ENCODE peak calls at places on chromosomes 5 and 9, in six cellular contexts. One of them, this sample, is unnamed.

GRCh38 chr9:69895185-69895584 is 74.6 kb downstream of the CFAP95 start:
- DNase-seq in fibroblast of lung: no peak
- DNase-seq in left ventricle myocardium inferior: no peak
- DNase-seq in GM23248: peak; percentile 12
- DNase-seq in AG09309: no peak
- DNase-seq in right atrium auricular region: no peak
- DNase-seq in this sample: no peak

GRCh38 chr9:133674091-133674490 is 37.9 kb downstream of the DBH start:
- DNase-seq in fibroblast of lung: no peak
- DNase-seq in left ventricle myocardium inferior: no peak
- DNase-seq in GM23248: no peak
- DNase-seq in AG09309: no peak
- DNase-seq in right atrium auricular region: no peak
- DNase-seq in this sample: no peak

GRCh38 chr5:86971034-86971511 is 296.6 kb upstream of the RASA1 start:
- DNase-seq in fibroblast of lung: peak; percentile 48
- DNase-seq in left ventricle myocardium inferior: no peak
- DNase-seq in GM23248: peak; percentile 53
- DNase-seq in AG09309: no peak
- DNase-seq in right atrium auricular region: no peak
- DNase-seq in this sample: no peak

GRCh38 chr9:37617837-37618236 is 25.4 kb upstream of the TOMM5 start:
- DNase-seq in fibroblast of lung: no peak
- DNase-seq in left ventricle myocardium inferior: no peak
- DNase-seq in GM23248: peak; percentile 80
- DNase-seq in AG09309: peak; percentile 38
- DNase-seq in right atrium auricular region: no peak
- DNase-seq in this sample: no peak

GRCh38 chr5:124810420-124810819 is 64.0 kb upstream of the ZNF608 start:
- DNase-seq in fibroblast of lung: no peak
- DNase-seq in left ventricle myocardium inferior: no peak
- DNase-seq in GM23248: no peak
- DNase-seq in AG09309: no peak
- DNase-seq in right atrium auricular region: no peak
- DNase-seq in this sample: no peak

GRCh38 chr9:80797841-80798688 is 891.3 kb downstream of the TLE1 start:
- DNase-seq in fibroblast of lung: peak; percentile 90
- DNase-seq in left ventricle myocardium inferior: peak; percentile 31
- DNase-seq in GM23248: no peak
- DNase-seq in AG09309: peak; percentile 84
- DNase-seq in right atrium auricular region: no peak
- DNase-seq in this sample: no peak

GRCh38 chr9:113952651-113953050 is 76.5 kb downstream of the ZNF618 start:
- DNase-seq in fibroblast of lung: no peak
- DNase-seq in left ventricle myocardium inferior: no peak
- DNase-seq in GM23248: no peak
- DNase-seq in AG09309: no peak
- DNase-seq in right atrium auricular region: no peak
- DNase-seq in this sample: no peak

GRCh38 chr5:157267025-157267424 is 1.1 kb downstream of the CYFIP2 start:
- DNase-seq in fibroblast of lung: no peak
- DNase-seq in left ventricle myocardium inferior: no peak
- DNase-seq in GM23248: no peak
- DNase-seq in AG09309: no peak
- DNase-seq in right atrium auricular region: no peak
- DNase-seq in this sample: no peak

GRCh38 chr5:41856644-41857491 is 13.4 kb downstream of the OXCT1 start:
- DNase-seq in fibroblast of lung: peak; percentile 83
- DNase-seq in left ventricle myocardium inferior: no peak
- DNase-seq in GM23248: peak; percentile 75
- DNase-seq in AG09309: no peak
- DNase-seq in right atrium auricular region: no peak
- DNase-seq in this sample: peak; percentile 45

GRCh38 chr5:112264666-112265065 is 154.4 kb downstream of the EPB41L4A start:
- DNase-seq in fibroblast of lung: no peak
- DNase-seq in left ventricle myocardium inferior: no peak
- DNase-seq in GM23248: no peak
- DNase-seq in AG09309: no peak
- DNase-seq in right atrium auricular region: no peak
- DNase-seq in this sample: no peak

GRCh38 chr9:126002476-126003350 is 255.5 kb downstream of the PBX3 start:
- DNase-seq in fibroblast of lung: no peak
- DNase-seq in left ventricle myocardium inferior: no peak
- DNase-seq in GM23248: no peak
- DNase-seq in AG09309: no peak
- DNase-seq in right atrium auricular region: no peak
- DNase-seq in this sample: no peak

GRCh38 chr9:135098400-135099105 is 11.1 kb downstream of the OLFM1 start:
- DNase-seq in fibroblast of lung: no peak
- DNase-seq in left ventricle myocardium inferior: no peak
- DNase-seq in GM23248: peak; percentile 38
- DNase-seq in AG09309: no peak
- DNase-seq in right atrium auricular region: no peak
- DNase-seq in this sample: no peak

GRCh38 chr5:148290271-148291195 is 21.7 kb upstream of the SPINK7 start:
- DNase-seq in fibroblast of lung: peak; percentile 47
- DNase-seq in left ventricle myocardium inferior: no peak
- DNase-seq in GM23248: peak; percentile 51
- DNase-seq in AG09309: no peak
- DNase-seq in right atrium auricular region: no peak
- DNase-seq in this sample: no peak

GRCh38 chr5:37837101-37838032 is 2.5 kb downstream of the GDNF start:
- DNase-seq in fibroblast of lung: peak; percentile 71
- DNase-seq in left ventricle myocardium inferior: peak; percentile 71
- DNase-seq in GM23248: peak; percentile 95
- DNase-seq in AG09309: no peak
- DNase-seq in right atrium auricular region: peak; percentile 85
- DNase-seq in this sample: peak; percentile 70

GRCh38 chr5:34510002-34510401 is 146.1 kb upstream of the RAI14 start:
- DNase-seq in fibroblast of lung: no peak
- DNase-seq in left ventricle myocardium inferior: no peak
- DNase-seq in GM23248: no peak
- DNase-seq in AG09309: no peak
- DNase-seq in right atrium auricular region: no peak
- DNase-seq in this sample: no peak

GRCh38 chr9:116390306-116391228 is 237.0 kb downstream of the PAPPA start:
- DNase-seq in fibroblast of lung: no peak
- DNase-seq in left ventricle myocardium inferior: no peak
- DNase-seq in GM23248: no peak
- DNase-seq in AG09309: no peak
- DNase-seq in right atrium auricular region: no peak
- DNase-seq in this sample: no peak

DNA sequence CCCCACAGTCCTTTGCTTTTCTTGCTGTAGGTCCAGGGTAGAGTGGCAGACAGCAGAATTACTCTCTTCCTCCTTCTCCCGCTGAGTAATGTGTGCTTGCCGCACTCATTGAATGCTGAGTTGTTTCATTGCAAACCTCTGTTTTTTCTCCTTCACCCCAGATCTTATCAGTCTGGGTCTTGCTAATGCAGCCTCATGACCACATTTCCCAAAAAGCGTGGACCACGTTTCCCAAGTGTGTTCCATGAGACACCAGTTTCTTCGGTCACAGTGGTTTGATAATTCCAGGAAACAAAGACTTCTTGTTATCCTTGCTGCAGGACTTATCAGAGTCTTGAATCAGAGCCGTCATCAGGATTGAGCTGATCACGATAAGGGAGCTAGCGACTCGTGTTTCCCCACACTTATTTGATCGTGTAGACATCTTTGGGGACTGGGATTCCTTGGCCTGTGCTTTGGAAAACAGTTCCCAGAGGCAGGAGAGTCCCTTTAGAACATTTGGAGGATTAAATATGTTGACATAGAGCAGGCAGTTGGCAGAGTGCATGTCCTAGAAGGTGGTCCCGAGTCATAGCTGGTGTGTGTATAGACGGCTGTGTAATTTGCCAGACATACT is 4.4 kb downstream of the LRRC8A start:
- DNase-seq in fibroblast of lung: no peak
- DNase-seq in left ventricle myocardium inferior: no peak
- DNase-seq in GM23248: peak; percentile 36
- DNase-seq in AG09309: no peak
- DNase-seq in right atrium auricular region: no peak
- DNase-seq in this sample: no peak
- H3K4me3 ChIP-seq in fibroblast of lung: no peak overlapping the region
- H3K4me3 ChIP-seq in left ventricle myocardium inferior: peak overlapping the region; percentile 94
- H3K4me3 ChIP-seq in GM23248: no peak overlapping the region
- H3K4me3 ChIP-seq in AG09309: no peak overlapping the region
- H3K4me3 ChIP-seq in right atrium auricular region: no peak overlapping the region
- H3K4me3 ChIP-seq in this sample: no peak overlapping the region

DNA sequence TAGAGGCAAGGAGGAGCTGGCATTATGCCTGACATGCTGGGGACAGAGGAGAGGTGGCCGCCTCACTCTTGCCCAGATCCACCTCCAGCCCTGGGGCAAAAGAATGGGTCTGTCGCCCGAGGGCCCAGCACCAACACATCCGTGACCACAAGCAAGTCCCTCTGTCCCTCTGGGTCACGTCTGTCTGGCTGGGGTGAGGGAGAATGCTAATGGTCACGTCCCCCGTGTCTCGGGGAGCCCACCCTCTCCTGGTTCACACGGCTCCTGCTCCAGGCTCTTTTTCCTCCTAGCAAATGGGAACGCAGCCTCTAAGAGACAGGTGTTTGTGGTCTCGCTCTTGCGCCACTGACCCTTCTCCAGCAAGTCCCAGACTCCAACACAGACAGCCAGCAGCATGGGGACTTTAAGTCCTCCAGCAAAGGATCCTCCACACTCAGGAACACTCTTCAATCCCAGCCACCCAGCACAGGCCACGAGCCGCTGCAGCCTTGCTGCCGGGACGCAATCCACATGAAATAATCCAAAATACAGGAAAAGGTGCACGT is 4.1 kb downstream of the ENG start:
- DNase-seq in fibroblast of lung: no peak
- DNase-seq in left ventricle myocardium inferior: no peak
- DNase-seq in GM23248: no peak
- DNase-seq in AG09309: no peak
- DNase-seq in right atrium auricular region: no peak
- DNase-seq in this sample: no peak
- H3K4me3 ChIP-seq in fibroblast of lung: no peak overlapping the region
- H3K4me3 ChIP-seq in left ventricle myocardium inferior: peak overlapping the region; percentile 73
- H3K4me3 ChIP-seq in GM23248: no peak overlapping the region
- H3K4me3 ChIP-seq in AG09309: no peak overlapping the region
- H3K4me3 ChIP-seq in right atrium auricular region: peak overlapping the region; percentile 63
- H3K4me3 ChIP-seq in this sample: peak overlapping the region; percentile 73

DNA sequence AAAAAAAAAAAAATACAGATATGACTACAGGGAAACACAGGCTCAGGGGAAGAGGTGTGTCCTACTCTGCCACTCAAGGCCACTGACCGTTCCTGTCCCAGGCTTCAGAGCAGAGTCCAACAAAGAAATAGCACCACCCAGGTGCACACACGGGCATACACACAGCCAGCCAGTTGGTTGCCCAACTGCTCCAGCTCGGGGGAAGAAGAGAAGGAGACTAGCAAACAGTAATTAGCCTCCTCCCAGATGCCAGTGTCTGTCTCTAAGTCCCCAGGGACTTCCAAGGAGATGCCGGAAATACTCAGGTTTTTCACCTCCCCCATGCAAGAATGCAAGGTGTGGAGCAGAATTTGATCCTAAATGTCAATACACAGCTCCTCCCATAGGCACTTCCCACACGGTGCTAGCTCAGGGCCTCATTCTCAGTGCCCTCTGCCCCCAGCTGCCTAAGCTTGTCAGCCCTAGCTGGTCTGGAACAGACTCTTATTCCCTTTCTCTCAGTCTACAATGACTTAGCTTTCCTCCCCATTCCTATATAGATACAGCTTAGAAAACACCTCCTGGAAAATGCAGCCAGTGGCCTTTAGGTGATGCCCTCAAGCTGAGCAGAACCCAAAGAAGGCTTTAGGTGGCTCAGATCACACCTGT is 1.7 kb downstream of the MYORG start:
- DNase-seq in fibroblast of lung: no peak
- DNase-seq in left ventricle myocardium inferior: no peak
- DNase-seq in GM23248: no peak
- DNase-seq in AG09309: no peak
- DNase-seq in right atrium auricular region: no peak
- DNase-seq in this sample: peak; percentile 66
- H3K4me3 ChIP-seq in fibroblast of lung: no peak overlapping the region
- H3K4me3 ChIP-seq in left ventricle myocardium inferior: peak overlapping the region; percentile 87
- H3K4me3 ChIP-seq in GM23248: no peak overlapping the region
- H3K4me3 ChIP-seq in AG09309: no peak overlapping the region
- H3K4me3 ChIP-seq in right atrium auricular region: no peak overlapping the region
- H3K4me3 ChIP-seq in this sample: no peak overlapping the region

GRCh38 chr5:173475780-173476179 is 140.7 kb downstream of the BOD1 start:
- DNase-seq in fibroblast of lung: no peak
- DNase-seq in left ventricle myocardium inferior: no peak
- DNase-seq in GM23248: no peak
- DNase-seq in AG09309: no peak
- DNase-seq in right atrium auricular region: no peak
- DNase-seq in this sample: no peak
- H3K4me3 ChIP-seq in fibroblast of lung: no peak overlapping the region
- H3K4me3 ChIP-seq in left ventricle myocardium inferior: no peak overlapping the region
- H3K4me3 ChIP-seq in GM23248: no peak overlapping the region
- H3K4me3 ChIP-seq in AG09309: no peak overlapping the region
- H3K4me3 ChIP-seq in right atrium auricular region: no peak overlapping the region
- H3K4me3 ChIP-seq in this sample: no peak overlapping the region

DNA sequence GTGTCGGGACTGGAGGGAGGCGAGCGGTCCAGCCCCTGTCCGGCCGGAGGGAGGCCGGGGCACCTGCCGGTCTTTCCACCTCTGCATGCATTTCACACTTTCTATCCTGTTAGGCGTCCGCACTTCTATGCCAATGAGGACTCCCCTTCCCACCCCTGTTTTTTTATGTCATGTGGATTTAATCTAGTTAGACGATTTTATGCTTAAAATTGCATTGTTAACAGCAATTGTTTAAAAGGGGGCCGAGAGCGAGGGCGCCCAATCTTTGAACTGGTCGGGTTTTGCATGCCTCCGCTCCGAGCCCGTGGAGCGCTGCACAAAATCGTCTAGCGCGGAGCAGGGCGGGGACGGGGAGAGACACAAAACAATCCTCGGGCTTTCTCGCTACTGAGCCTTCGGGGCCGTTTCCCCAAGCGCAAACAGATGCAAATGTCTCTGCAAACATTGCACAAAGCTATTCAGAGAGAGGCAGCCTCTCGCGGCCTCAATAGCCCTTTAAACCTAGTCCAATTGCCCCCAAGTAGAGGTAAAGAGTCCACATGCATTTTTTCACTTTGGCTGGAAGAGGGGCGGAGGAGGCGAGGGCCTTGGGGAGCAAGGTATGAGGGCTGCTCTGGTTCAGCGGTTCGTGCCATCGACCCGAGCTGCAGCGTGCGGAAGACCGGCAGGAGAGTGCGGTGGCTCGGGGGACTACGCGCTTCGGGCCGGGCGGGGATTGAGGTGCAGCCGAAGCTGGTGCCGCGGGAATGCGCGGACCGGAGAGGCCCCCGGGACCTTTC is 37.5 kb upstream of the TIFAB start:
- DNase-seq in fibroblast of lung: peak; percentile 18
- DNase-seq in left ventricle myocardium inferior: no peak
- DNase-seq in GM23248: peak; percentile 19
- DNase-seq in AG09309: no peak
- DNase-seq in right atrium auricular region: no peak
- DNase-seq in this sample: no peak
- H3K4me3 ChIP-seq in fibroblast of lung: peak overlapping the region; percentile 63
- H3K4me3 ChIP-seq in left ventricle myocardium inferior: peak overlapping the region; percentile 57
- H3K4me3 ChIP-seq in GM23248: peak overlapping the region; percentile 80
- H3K4me3 ChIP-seq in AG09309: no peak overlapping the region
- H3K4me3 ChIP-seq in right atrium auricular region: peak overlapping the region; percentile 39
- H3K4me3 ChIP-seq in this sample: no peak overlapping the region

This sample was measured in adrenal gland.